ENCODE peak calls at places on chromosomes 6 and 20, in five cellular contexts. H is thyroid gland, M is fibroblast of pulmonary artery, N is body of pancreas, V is endodermal cell. U is an unnamed sample.
A peak's percentile ranks its signal among the peaks of the same experiment; 100 is the strongest.

GRCh38 chr6:133880006-133880405 is 8.9 kb upstream of the TCF21 start:
- DNase-seq in N (no peak), H (no peak), M (no peak), V (no peak), U (no peak)

GRCh38 chr6:16674666-16675392 is 86.4 kb downstream of the ATXN1 start:
- DNase-seq in V (no peak), M (peak; percentile 58), N (no peak), H (no peak), U (no peak)

GRCh38 chr6:170041526-170041925 is 249.4 kb downstream of the DLL1 start:
- DNase-seq in N (no peak), H (no peak), V (no peak), M (no peak), U (no peak)

GRCh38 chr20:17958326-17959256 is 10.0 kb downstream of the SNX5 start:
- DNase-seq in H (no peak), M (no peak), N (no peak), V (no peak), U (no peak)

GRCh38 chr6:79466222-79466834 is 70.9 kb downstream of the LCA5 start:
- DNase-seq in N (no peak), M (peak; percentile 71), H (no peak), V (no peak), U (no peak)

GRCh38 chr20:34983995-34984735 is 28.5 kb downstream of the MYH7B start:
- DNase-seq in M (no peak), H (no peak), V (no peak), N (no peak), U (no peak)

GRCh38 chr6:47495207-47495606 is 17.6 kb downstream of the CD2AP start:
- DNase-seq in M (no peak), H (no peak), N (no peak), V (no peak), U (no peak)

GRCh38 chr6:149134531-149134933 is 183.0 kb upstream of the TAB2 start:
- DNase-seq in H (no peak), V (no peak), N (no peak), M (peak; percentile 35), U (no peak)

GRCh38 chr6:109466212-109466923 is 10.8 kb upstream of the MICAL1 start:
- DNase-seq in N (no peak), V (no peak), M (no peak), H (peak; percentile 38), U (no peak)

GRCh38 chr20:973785-974194 is 28.3 kb downstream of the RSPO4 start:
- DNase-seq in M (peak; percentile 42), V (peak; percentile 75), H (peak; percentile 88), N (no peak), U (no peak)

GRCh38 chr20:11204926-11205768 is 531.3 kb upstream of the JAG1 start:
- DNase-seq in V (peak; percentile 89), N (peak; percentile 77), H (peak; percentile 74), M (peak; percentile 86), U (no peak)

GRCh38 chr6:26323525-26324294 is 41.3 kb upstream of the BTN3A2 start:
- DNase-seq in H (no peak), V (no peak), M (no peak), N (no peak), U (no peak)

GRCh38 chr20:58003525-58003924 is 224.9 kb downstream of the ANKRD60 start:
- DNase-seq in V (no peak), N (no peak), H (no peak), M (no peak), U (no peak)

GRCh38 chr6:138105880-138106664 is 1.1 kb downstream of the PERP start:
- DNase-seq in H (no peak), V (peak; percentile 91), M (no peak), N (no peak), U (no peak)

GRCh38 chr6:18507561-18507960 is 120.4 kb downstream of the RNF144B start:
- DNase-seq in N (no peak), M (peak; percentile 3), V (no peak), H (no peak), U (peak; percentile 43)

GRCh38 chr6:143536461-143536865 is 24.9 kb upstream of the FUCA2 start:
- DNase-seq in H (peak; percentile 59), M (peak; percentile 29), V (peak; percentile 81), N (peak; percentile 46), U (no peak)

GRCh38 chr6:73452107-73452461 is at the start of gene CGAS:
- DNase-seq in H (peak; percentile 54), V (no peak), N (peak; percentile 59), M (peak; percentile 66), U (no peak)

GRCh38 chr6:125753218-125753936 is 3.9 kb downstream of the HEY2 start:
- DNase-seq in N (peak; percentile 67), M (peak; percentile 67), H (no peak), V (no peak), U (no peak)

GRCh38 chr6:82085701-82086100 is 161.8 kb downstream of the IBTK start:
- DNase-seq in M (no peak), N (no peak), H (no peak), V (peak; percentile 59), U (no peak)

GRCh38 chr6:79630883-79631799 is at the start of gene SH3BGRL2:
- DNase-seq in M (peak; percentile 68), N (peak; percentile 85), H (peak; percentile 84), V (peak; percentile 94), U (peak; percentile 12)

GRCh38 chr6:118061666-118062065 is 154.6 kb downstream of the SLC35F1 start:
- DNase-seq in H (no peak), N (no peak), V (no peak), M (no peak), U (no peak)

GRCh38 chr20:49281059-49281912 is 3.4 kb upstream of the ZNFX1 start:
- DNase-seq in M (no peak), V (peak; percentile 84), N (no peak), H (no peak), U (no peak)

GRCh38 chr6:17855381-17855780 is 132.1 kb downstream of the KIF13A start:
- DNase-seq in N (no peak), V (no peak), H (no peak), M (no peak), U (no peak)

GRCh38 chr20:19889011-19889953 is 127.9 kb upstream of the NAA20 start:
- DNase-seq in M (peak; percentile 92), V (no peak), N (peak; percentile 26), H (peak; percentile 6), U (peak; percentile 39)

GRCh38 chr6:43943781-43944250 is 173.8 kb downstream of the VEGFA start:
- DNase-seq in M (no peak), N (peak; percentile 8), V (peak; percentile 44), H (peak; percentile 92), U (no peak)

DNA sequence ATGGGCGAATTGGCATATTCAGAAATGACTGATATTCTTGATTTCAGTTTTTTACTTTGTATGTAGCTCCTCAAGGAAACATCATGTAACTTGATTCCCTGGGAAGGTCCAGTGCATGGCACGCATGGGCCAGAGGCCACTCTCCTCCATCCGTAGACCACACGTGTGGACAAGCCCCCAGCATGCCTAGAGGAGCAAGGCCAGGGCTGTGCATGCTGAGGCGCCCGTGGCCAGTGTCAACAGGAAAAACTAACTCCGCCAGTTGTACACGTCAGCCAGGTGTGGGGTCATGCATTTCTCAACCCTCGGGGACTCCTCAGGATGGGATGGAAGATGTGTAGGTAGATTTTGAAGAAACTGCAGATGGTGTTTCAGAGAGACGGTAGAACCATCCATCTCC is 37.8 kb upstream of the CD93 start:
- DNase-seq in V (no peak), M (no peak), N (no peak), H (no peak), U (no peak)
- H3K4me3 ChIP-seq in V (no peak overlapping the region), M (no peak overlapping the region), N (no peak overlapping the region), H (no peak overlapping the region), U (no peak overlapping the region)

GRCh38 chr6:108116781-108117426 is 42.4 kb upstream of the OSTM1 start:
- DNase-seq in N (no peak), H (peak; percentile 4), M (no peak), V (peak; percentile 66), U (no peak)
- H3K4me3 ChIP-seq in N (no peak overlapping the region), H (no peak overlapping the region), M (no peak overlapping the region), V (peak overlapping the region; percentile 69), U (no peak overlapping the region)

GRCh38 chr6:56521988-56522387 is 120.7 kb downstream of the DST start:
- DNase-seq in M (no peak), N (no peak), H (no peak), V (no peak), U (no peak)
- H3K4me3 ChIP-seq in M (no peak overlapping the region), N (no peak overlapping the region), H (no peak overlapping the region), V (peak overlapping the region; percentile 44), U (no peak overlapping the region)

GRCh38 chr20:62494980-62495797 is 19.4 kb upstream of the GATA5 start:
- DNase-seq in N (no peak), V (no peak), M (no peak), H (no peak), U (no peak)
- H3K4me3 ChIP-seq in N (no peak overlapping the region), V (no peak overlapping the region), M (no peak overlapping the region), H (no peak overlapping the region), U (no peak overlapping the region)

DNA sequence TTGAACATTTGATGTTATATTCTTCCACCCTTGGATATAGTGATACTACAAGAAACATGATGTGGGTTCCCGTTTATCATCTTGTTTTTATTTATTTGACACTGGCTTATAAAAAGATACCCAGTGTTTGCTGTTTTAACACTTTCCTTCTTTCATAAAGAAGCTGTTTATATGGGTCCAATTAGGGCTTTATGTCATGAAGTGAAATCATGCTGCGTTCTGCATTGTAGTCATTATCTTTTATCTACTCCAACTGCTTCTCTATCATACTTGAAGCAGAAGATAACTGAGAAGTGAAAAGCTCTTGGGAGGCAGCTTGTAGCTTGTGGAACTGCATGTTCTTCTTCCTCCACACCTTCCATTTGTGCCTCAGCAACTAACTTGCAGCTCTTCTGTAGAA is 57.8 kb downstream of the GPX5 start:
- DNase-seq in M (no peak), V (no peak), N (no peak), H (no peak), U (no peak)
- H3K4me3 ChIP-seq in M (no peak overlapping the region), V (no peak overlapping the region), N (no peak overlapping the region), H (no peak overlapping the region), U (no peak overlapping the region)

GRCh38 chr6:155419161-155419560 is 36.5 kb downstream of the NOX3 start:
- DNase-seq in N (no peak), V (no peak), H (no peak), M (no peak), U (no peak)
- H3K4me3 ChIP-seq in N (no peak overlapping the region), V (no peak overlapping the region), H (no peak overlapping the region), M (no peak overlapping the region), U (no peak overlapping the region)

GRCh38 chr6:90374201-90374600 is 77.6 kb upstream of the BACH2 start:
- DNase-seq in V (no peak), H (no peak), N (no peak), M (no peak), U (no peak)
- H3K4me3 ChIP-seq in V (no peak overlapping the region), H (no peak overlapping the region), N (no peak overlapping the region), M (no peak overlapping the region), U (no peak overlapping the region)

GRCh38 chr6:157218371-157219198 is 104.7 kb downstream of the TMEM242 start:
- DNase-seq in H (no peak), M (no peak), N (peak; percentile 8), V (peak; percentile 51), U (no peak)

GRCh38 chr6:157219201-157220200 is 103.8 kb downstream of the TMEM242 start:
- DNase-seq in N (peak; percentile 9), M (peak; percentile 43), H (no peak), V (peak; percentile 80), U (peak; percentile 25)

GRCh38 chr6:157221049-157221816 is 102.1 kb downstream of the TMEM242 start:
- DNase-seq in V (peak; percentile 86), H (peak; percentile 89), M (peak; percentile 71), N (peak; percentile 94), U (no peak)

GRCh38 chr6:157221817-157222175 is 101.5 kb downstream of the TMEM242 start:
- DNase-seq in M (no peak), N (peak; percentile 16), V (no peak), H (no peak), U (no peak)

GRCh38 chr6:157220485-157220884 is 102.8 kb downstream of the TMEM242 start:
- DNase-seq in V (no peak), H (no peak), M (no peak), N (no peak), U (no peak)
- H3K4me3 ChIP-seq in V (no peak overlapping the region), H (no peak overlapping the region), M (peak overlapping the region; percentile 54), N (no peak overlapping the region), U (peak overlapping the region; percentile 38)

U was measured in skeletal muscle cell.